ENCODE peak calls at places on chromosomes 16 and 17, in six cellular contexts. S, M, Z, V, D and B are unnamed samples.

GRCh38 chr16:22844426-22844825 is 30.5 kb downstream of the HS3ST2 start:
- DNase-seq in S (no peak), M (no peak), Z (no peak), V (no peak), D (no peak), B (no peak)

GRCh38 chr16:47721016-47721673 is 260.0 kb downstream of the PHKB start:
- DNase-seq in S (no peak), M (no peak), Z (no peak), V (no peak), D (no peak), B (no peak)

GRCh38 chr16:81004646-81005353 is 1.9 kb downstream of the CMC2 start:
- DNase-seq in S (peak; percentile 50), M (no peak), Z (no peak), V (peak; percentile 32), D (no peak), B (peak; percentile 78)

GRCh38 chr17:14060706-14061105 is 8.6 kb upstream of the COX10 start:
- DNase-seq in S (no peak), M (no peak), Z (no peak), V (no peak), D (no peak), B (no peak)

GRCh38 chr17:58330997-58331814 is 2.6 kb upstream of the TSPOAP1 start:
- DNase-seq in S (no peak), M (no peak), Z (peak; percentile 29), V (peak; percentile 38), D (no peak), B (peak; percentile 88)

GRCh38 chr17:51322390-51323029 is 62.2 kb downstream of the UTP18 start:
- DNase-seq in S (peak; percentile 70), M (no peak), Z (no peak), V (no peak), D (no peak), B (peak; percentile 50)

GRCh38 chr17:14776791-14777190 is 475.9 kb downstream of the HS3ST3B1 start:
- DNase-seq in S (no peak), M (no peak), Z (no peak), V (no peak), D (no peak), B (no peak)

GRCh38 chr17:74842146-74842598 is 17.5 kb downstream of the GRIN2C start:
- DNase-seq in S (no peak), M (no peak), Z (no peak), V (peak; percentile 81), D (no peak), B (no peak)

GRCh38 chr16:55033225-55034156 is 102.8 kb downstream of the IRX5 start:
- DNase-seq in S (no peak), M (no peak), Z (no peak), V (no peak), D (no peak), B (no peak)

GRCh38 chr17:7445011-7445927 is at the start of gene CHRNB1:
- DNase-seq in S (peak; percentile 68), M (peak; percentile 82), Z (no peak), V (peak; percentile 98), D (no peak), B (peak; percentile 75)

GRCh38 chr16:83011101-83011720 is 384.4 kb downstream of the CDH13 start:
- DNase-seq in S (no peak), M (no peak), Z (no peak), V (no peak), D (no peak), B (no peak)

GRCh38 chr17:81707725-81708646 is 4.1 kb upstream of the SLC25A10 start:
- DNase-seq in S (no peak), M (no peak), Z (no peak), V (no peak), D (no peak), B (no peak)
- TF ChIP-seq POLR2A in S (no peak), M (no peak), Z (peak; percentile 26), V (no peak), D (peak; percentile 41), B (no peak)

GRCh38 chr16:30401768-30402425 is 5.5 kb upstream of the ZNF771 start:
- DNase-seq in S (peak; percentile 35), M (no peak), Z (no peak), V (no peak), D (no peak), B (no peak)

GRCh38 chr16:30407794-30408534 is 558 bp downstream of the ZNF771 start:
- DNase-seq in S (no peak), M (no peak), Z (no peak), V (no peak), D (peak; percentile 47), B (no peak)

GRCh38 chr16:30409125-30410060 is 2.0 kb downstream of the ZNF771 start:
- DNase-seq in S (peak; percentile 89), M (peak; percentile 94), Z (peak; percentile 82), V (peak; percentile 93), D (peak; percentile 72), B (peak; percentile 93)

DNA sequence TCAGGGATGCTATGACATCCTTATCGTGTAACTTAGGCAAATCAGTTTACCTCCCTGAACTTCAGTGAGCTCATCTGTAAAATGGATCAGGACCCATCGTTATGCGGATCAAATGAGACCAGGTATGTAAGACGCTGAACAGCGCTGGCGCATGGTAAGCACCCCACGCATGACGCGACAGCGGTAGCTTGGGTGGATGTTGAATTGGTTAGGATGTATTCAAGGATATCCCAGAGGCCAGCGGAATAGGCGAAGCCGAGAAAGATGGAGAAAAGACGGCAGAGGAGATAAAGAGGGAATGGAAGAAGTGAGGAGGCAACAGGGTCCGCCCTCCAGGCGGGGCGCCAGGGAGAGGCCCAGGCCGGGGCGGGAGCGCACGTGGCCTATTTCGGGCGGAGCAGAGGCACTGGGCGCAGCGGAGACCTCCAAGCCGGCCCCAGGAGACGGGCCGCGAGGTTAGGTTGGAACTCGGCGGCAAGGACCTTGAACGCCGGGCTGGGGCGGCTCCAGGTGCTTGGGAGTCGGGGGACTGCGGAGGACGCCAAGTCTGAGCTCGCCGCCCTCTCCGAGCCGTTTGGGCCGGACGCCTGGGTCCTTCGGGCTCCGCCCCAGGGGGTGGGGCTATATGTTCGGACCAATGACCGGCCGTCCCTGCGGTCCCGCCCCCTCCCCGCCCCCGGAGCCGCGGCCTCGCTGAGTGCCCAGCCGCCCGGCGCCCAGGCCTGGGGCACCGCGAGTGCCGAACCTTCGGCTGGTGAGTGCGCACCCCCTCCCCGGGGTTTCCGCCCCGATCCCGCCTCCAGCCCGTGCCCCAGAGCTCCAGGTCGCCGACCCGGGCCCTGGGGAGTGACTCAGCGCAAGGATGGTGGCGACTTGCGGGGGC is at the start of gene ZNF771:
- DNase-seq in S (peak; percentile 90), M (peak; percentile 95), Z (peak; percentile 91), V (peak; percentile 97), D (peak; percentile 89), B (peak; percentile 93)
- TF ChIP-seq POLR2A in S (peak; percentile 69), M (peak; percentile 35), Z (peak; percentile 81), V (peak; percentile 72), D (peak; percentile 68), B (peak; percentile 71)

GRCh38 chr17:29929544-29930398 is at the start of gene SSH2:
- DNase-seq in S (peak; percentile 95), M (peak; percentile 90), Z (peak; percentile 60), V (peak; percentile 89), D (peak; percentile 63), B (peak; percentile 94)
- TF ChIP-seq POLR2A in S (peak; percentile 56), M (peak; percentile 34), Z (peak; percentile 80), V (peak; percentile 55), D (peak; percentile 60), B (peak; percentile 39)

DNA sequence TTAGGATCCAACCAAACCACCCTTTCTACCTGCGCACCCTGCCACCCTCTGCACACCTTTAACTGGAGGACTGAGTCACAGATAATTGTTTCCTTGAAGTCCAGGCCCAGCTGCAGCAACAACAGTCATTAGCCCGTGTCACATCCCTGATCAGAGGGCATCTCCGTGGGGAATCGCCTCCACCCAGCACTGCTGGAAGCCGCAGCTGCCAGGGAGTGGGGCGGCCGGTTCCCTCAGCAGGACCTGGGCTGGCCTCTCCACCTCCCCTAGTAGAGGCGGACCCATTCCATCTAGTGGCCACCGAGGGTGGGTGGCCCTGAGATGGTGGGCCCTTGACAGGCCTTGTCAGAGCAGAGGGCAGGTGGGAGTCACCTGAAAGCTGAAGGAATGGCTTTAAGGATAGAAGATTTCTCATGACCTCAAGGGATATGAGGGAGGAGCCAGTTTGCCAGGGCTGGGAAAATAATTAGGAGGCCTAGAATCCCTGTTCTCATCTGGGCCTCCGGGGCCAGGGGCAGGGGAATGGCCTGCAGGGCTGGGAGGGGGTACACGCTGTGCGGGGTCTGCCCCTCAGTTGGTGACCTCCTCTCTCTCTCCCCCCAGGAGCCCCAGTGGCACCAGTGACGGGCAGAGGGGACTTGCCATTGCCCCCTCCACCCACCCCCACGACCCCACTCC is 6.2 kb downstream of the PRSS53 start:
- DNase-seq in S (no peak), M (no peak), Z (peak; percentile 11), V (no peak), D (no peak), B (no peak)
- TF ChIP-seq POLR2A in S (no peak), M (no peak), Z (no peak), V (no peak), D (no peak), B (no peak)

DNA sequence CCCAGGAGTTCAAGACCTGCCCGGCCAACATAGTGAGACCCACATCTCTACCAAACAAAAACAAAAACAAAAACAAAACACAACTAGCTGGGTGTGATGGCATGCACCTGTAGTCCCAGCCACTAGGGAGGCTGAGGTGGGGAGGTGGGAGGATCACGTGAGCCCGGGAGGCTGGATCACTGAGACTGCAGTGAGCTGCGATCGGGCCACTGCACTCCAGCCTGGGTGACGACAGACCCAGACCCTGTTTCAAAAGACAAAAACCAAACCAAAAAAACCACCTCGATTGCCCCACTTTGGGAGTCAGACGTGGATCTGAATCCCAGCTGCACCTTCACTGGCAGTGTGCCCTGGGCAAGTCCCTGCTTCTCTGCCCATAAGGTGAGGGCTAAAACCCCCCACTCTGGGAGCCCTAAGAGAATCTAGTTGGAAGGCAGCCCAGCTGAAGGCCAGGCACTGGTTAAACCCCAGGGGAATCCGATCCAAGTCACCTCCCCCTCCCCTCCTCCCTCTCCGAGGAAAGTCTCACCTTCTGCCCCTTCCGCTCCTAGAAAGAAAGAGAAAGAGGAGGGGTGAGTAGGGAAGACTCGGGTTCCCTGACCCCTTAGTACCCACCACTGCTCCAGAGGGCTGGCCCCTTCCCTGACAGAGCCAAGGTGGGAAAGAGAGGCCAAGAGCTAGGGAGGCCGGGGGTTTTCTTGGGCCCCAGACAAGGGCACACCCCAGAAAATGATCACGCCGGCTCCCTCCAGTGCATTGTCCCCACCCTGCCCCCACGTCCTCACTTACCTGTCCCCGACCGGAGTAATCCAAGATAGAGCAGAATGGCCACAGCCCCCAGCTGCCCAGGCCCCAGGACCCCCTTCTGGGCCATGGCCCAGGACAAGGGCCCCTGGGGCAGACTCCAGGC is 647 bp downstream of the PRSS8 start:
- DNase-seq in S (no peak), M (peak; percentile 77), Z (no peak), V (no peak), D (no peak), B (no peak)
- TF ChIP-seq POLR2A in S (no peak), M (peak; percentile 72), Z (no peak), V (no peak), D (no peak), B (no peak)